ENCODE peak calls at places on chromosomes 6 and 20, in six cellular contexts. W is gastrocnemius medialis, V is astrocyte, J is heart left ventricle, Z is heart right ventricle, A is adrenal gland. B is an unnamed sample.

GRCh38 chr6:11868392-11868791 is 89.8 kb upstream of the ADTRP start:
- DNase-seq in W (no peak), V (no peak), J (no peak), Z (no peak), A (no peak), B (no peak)

GRCh38 chr20:59573837-59574236 is 30.5 kb upstream of the PHACTR3 start:
- DNase-seq in W (no peak), V (no peak), J (no peak), Z (no peak), A (no peak), B (no peak)

GRCh38 chr6:20712011-20712410 is 177.8 kb downstream of the CDKAL1 start:
- DNase-seq in W (no peak), V (no peak), J (no peak), Z (no peak), A (no peak), B (no peak)

GRCh38 chr6:97053643-97054411 is 129.3 kb downstream of the KLHL32 start:
- DNase-seq in W (no peak), V (peak), J (no peak), Z (no peak), A (no peak), B (peak)

GRCh38 chr20:3995067-3995748 is 20.1 kb downstream of the RNF24 start:
- DNase-seq in W (no peak), V (peak), J (no peak), Z (no peak), A (no peak), B (peak)

GRCh38 chr6:26025047-26025893 is 62.0 kb upstream of the HFE start:
- DNase-seq in W (no peak), V (peak), J (peak), Z (peak), A (peak), B (peak)

GRCh38 chr20:1803216-1804128 is 91.7 kb upstream of the SIRPA start:
- DNase-seq in W (no peak), V (peak), J (peak), Z (peak), A (peak), B (peak)

GRCh38 chr6:44054635-44055559 is 72.4 kb downstream of the MRPL14 start:
- DNase-seq in W (no peak), V (peak), J (no peak), Z (no peak), A (no peak), B (peak)

GRCh38 chr20:43658068-43658722 is 8.7 kb upstream of the MYBL2 start:
- DNase-seq in W (no peak), V (peak), J (no peak), Z (no peak), A (peak), B (peak)

GRCh38 chr20:35344354-35344837 is 52.2 kb upstream of the FAM83C start:
- DNase-seq in W (peak), V (peak), J (peak), Z (peak), A (peak), B (peak)

GRCh38 chr20:41905186-41905585 is 287.0 kb upstream of the CHD6 start:
- DNase-seq in W (no peak), V (no peak), J (no peak), Z (no peak), A (no peak), B (no peak)

GRCh38 chr6:14784596-14785360 is 461.1 kb upstream of the JARID2 start:
- DNase-seq in W (no peak), V (no peak), J (no peak), Z (no peak), A (no peak), B (no peak)

GRCh38 chr6:111618407-111618806 is 12.7 kb upstream of the TRAF3IP2 start:
- DNase-seq in W (no peak), V (no peak), J (no peak), Z (no peak), A (no peak), B (no peak)

GRCh38 chr6:158309814-158310213 is 2.5 kb upstream of the TULP4 start:
- DNase-seq in W (no peak), V (no peak), J (no peak), Z (no peak), A (no peak), B (no peak)

GRCh38 chr6:166862287-166862977 is 93.9 kb downstream of the RNASET2 start:
- DNase-seq in W (no peak), V (peak), J (peak), Z (peak), A (peak), B (no peak)

GRCh38 chr6:13013681-13014550 is 297.3 kb downstream of the PHACTR1 start:
- DNase-seq in W (no peak), V (no peak), J (no peak), Z (peak), A (no peak), B (no peak)
- H3K4me3 ChIP-seq in W (peak), V (peak), J (peak), Z (peak), A (no peak), B (peak)

DNA sequence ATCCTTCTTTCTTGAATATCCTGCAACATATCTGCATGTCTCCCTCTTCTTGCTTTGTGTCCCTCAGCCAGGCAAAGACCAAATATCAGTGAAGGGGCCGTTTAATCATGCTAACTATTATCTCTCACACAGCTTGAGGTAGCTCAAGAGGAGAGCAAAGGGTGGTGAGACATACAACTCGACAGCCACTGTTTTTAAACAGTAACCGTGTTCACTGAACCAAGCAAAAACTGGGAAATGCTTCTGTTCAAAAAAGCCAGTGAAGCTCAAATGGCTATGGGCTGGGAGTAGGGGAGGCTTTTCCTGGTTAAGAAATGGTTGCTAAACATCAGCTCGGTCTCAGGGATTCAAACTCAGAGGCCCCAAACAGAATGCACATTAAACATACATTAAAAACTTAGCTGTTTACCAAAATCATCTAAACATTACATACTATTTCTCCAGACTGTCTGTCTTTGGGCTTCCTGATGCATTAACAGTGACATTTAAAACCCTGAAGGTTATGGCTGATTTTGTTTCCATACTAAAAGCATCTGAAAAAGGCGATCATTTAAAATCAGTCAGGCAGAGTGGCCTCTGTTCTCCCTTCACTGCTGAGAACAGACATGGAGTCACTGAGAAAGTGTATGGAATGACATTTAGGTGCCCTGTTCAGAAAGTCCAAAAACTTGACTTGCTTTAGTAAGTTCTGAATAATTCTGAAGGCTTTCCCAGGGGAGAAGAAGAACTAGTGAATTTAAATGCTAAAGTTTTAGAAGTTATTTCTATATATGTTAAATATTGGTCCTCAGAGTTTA is 83.2 kb downstream of the MAP7 start:
- DNase-seq in W (no peak), V (no peak), J (no peak), Z (no peak), A (no peak), B (no peak)
- H3K4me3 ChIP-seq in W (no peak), V (no peak), J (no peak), Z (no peak), A (no peak), B (no peak)

DNA sequence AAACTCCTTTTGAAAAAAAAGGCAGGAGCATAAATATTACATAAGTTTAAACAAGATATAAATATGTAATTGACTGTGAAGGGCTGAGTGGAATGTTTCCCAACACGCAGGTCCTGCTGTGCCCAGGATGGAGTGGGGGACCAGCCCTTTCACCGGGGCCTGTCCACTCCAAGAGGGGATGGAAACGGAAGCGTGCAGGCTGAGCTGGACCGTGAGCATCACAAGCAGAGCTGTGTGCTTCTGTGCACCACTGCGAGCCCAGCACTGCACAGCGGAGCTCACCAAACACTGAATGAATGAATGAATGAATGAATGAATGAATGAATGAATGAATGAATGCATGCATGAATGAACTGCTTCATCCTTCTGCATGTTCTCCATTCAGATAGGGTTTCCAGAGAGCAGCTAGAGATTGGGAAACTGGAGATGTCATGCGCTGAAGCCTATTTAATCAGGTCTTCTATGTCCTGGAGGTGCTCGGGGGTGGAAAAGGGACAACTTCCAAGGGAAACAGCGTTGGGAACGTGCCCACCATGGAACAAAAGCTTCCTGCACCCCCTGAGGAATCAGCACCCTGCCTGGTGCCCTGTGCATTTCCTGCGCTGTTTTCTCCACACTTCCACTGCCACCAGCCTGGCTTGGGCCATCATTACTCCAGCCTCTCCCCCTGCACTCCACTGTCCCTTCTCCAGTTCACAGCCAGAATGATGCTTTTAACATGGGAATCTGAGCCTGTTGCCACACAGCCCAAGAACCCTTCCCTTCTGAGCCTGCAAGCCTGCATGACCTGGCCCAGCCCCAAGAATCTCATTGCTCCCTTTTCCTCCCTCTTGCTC is 157.6 kb downstream of the ANKRD60 start:
- DNase-seq in W (no peak), V (no peak), J (no peak), Z (no peak), A (no peak), B (no peak)
- H3K4me3 ChIP-seq in W (no peak), V (no peak), J (no peak), Z (no peak), A (no peak), B (no peak)

DNA sequence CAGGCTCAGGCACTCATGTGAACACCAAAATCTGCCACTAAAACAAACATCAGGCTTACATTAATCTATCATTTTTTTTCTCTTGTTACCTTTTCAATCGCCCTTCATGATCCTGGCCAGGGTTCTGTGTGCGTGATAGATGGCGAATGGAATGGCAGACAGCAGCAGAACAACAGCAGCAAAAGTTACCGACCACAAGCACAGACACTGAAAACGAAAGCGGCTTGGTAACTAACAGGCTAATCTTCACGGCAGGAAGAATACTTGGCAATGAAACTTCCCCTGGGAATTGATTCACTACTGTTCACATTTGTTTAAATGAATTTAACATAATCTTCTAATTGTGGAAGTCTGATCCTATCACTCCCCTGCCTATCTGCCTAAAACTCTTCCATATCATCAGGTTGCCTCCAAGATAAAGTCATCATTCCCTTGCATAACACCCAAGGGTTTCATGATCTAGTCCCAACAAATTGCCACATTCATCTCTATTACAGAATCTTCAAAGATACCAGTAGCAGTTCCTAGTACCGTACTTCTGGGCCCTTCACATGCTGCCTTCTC is 28.7 kb downstream of the PTPRK start:
- DNase-seq in W (no peak), V (peak), J (peak), Z (peak), A (no peak), B (peak)
- H3K4me3 ChIP-seq in W (peak), V (peak), J (peak), Z (peak), A (no peak), B (peak)

B was measured in AG10803.